ENCODE peak calls at places on chromosomes 13 and 19, in ten cellular contexts. K is progenitor cell of endocrine pancreas; O is left ventricle myocardium inferior; X is naive thymus-derived CD8-positive, alpha-beta T cell; P is NCI-H345; T is left lung; E is stimulated activated CD8-positive, alpha-beta memory T cell treated with anti-CD3 and anti-CD28 coated beads, Interleukin-4, amount 100 ng/mL, for 48 hours; Q is T1000; C is activated T-helper 2 cell treated with anti-CD3 and anti-CD28 coated beads, Interferon-gamma antibody, Interleukin-2, Interleukin-4, amounts not matched to agents 10 μg/mL and 5 μg/mL and 100 μg/mL, durations not matched to agents 14 hours and 24 hours and 36 hours; F is kidney tubule cell. S is an unnamed sample.

GRCh38 chr19:49165111-49165750 is 7.6 kb downstream of the TRPM4 start:
- DNase-seq in C (no peak), K (no peak), T (no peak), X (no peak), F (no peak), E (no peak), Q (no peak), O (peak), P (peak), S (no peak)

GRCh38 chr19:20315543-20315942 is 148.5 kb downstream of the ZNF486 start:
- DNase-seq in O (no peak), T (no peak), K (no peak), Q (no peak), P (no peak), E (no peak), C (no peak), F (no peak), X (no peak), S (no peak)

GRCh38 chr19:19613456-19613855 is 5.0 kb downstream of the PBX4 start:
- DNase-seq in T (peak), X (no peak), Q (no peak), C (no peak), F (peak), E (no peak), O (no peak), K (no peak), P (no peak), S (no peak)

GRCh38 chr19:41811036-41811435 is 14.6 kb downstream of the CEACAM3 start:
- DNase-seq in O (peak), K (no peak), E (no peak), T (peak), F (no peak), P (no peak), X (no peak), Q (no peak), C (no peak), S (no peak)

GRCh38 chr19:38107129-38107528 is 116.9 kb downstream of the DPF1 start:
- DNase-seq in O (no peak), K (no peak), X (no peak), P (no peak), E (no peak), C (no peak), Q (no peak), T (peak), F (no peak), S (no peak)

GRCh38 chr13:20442370-20442769 is 83.3 kb downstream of the CRYL1 start:
- DNase-seq in F (no peak), K (no peak), E (no peak), Q (no peak), X (no peak), O (no peak), P (no peak), T (no peak), C (no peak), S (no peak)

GRCh38 chr13:60431108-60431700 is 34.2 kb downstream of the TDRD3 start:
- DNase-seq in X (peak), K (no peak), O (no peak), Q (no peak), T (no peak), F (peak), E (no peak), C (no peak), P (peak), S (peak)

GRCh38 chr13:113879017-113879416 is 15.1 kb upstream of the GAS6 start:
- DNase-seq in O (no peak), T (no peak), E (peak), K (no peak), X (no peak), F (no peak), C (no peak), Q (no peak), P (no peak), S (peak)

GRCh38 chr19:56314018-56314583 is 538 bp downstream of the ZSCAN5A start:
- DNase-seq in X (no peak), Q (no peak), K (no peak), P (peak), C (no peak), E (no peak), T (no peak), O (no peak), F (no peak), S (peak)

GRCh38 chr13:112722433-112723250 is 32.8 kb downstream of the ATP11A start:
- DNase-seq in P (no peak), O (peak), E (no peak), C (no peak), K (no peak), F (peak), T (no peak), Q (peak), X (no peak), S (peak)

GRCh38 chr13:38542601-38543000 is 144.3 kb upstream of the FREM2 start:
- DNase-seq in Q (no peak), F (peak), O (no peak), X (no peak), E (no peak), C (no peak), P (no peak), T (no peak), K (no peak), S (no peak)

GRCh38 chr13:110624766-110625756 is 9.7 kb downstream of the NAXD start:
- DNase-seq in T (peak), X (no peak), F (no peak), E (no peak), K (no peak), Q (no peak), O (no peak), P (no peak), C (no peak), S (peak)

GRCh38 chr19:13132471-13133166 is 14.6 kb downstream of the NACC1 start:
- DNase-seq in C (peak), P (no peak), O (no peak), Q (no peak), K (no peak), X (no peak), T (no peak), F (peak), E (peak), S (no peak)

GRCh38 chr19:39317476-39317875 is 3.2 kb downstream of the LRFN1 start:
- DNase-seq in Q (no peak), O (no peak), C (no peak), K (no peak), E (no peak), X (no peak), T (peak), P (no peak), F (no peak), S (no peak)

GRCh38 chr19:51821921-51822716 is 27.2 kb downstream of the FPR3 start:
- DNase-seq in X (no peak), E (no peak), K (no peak), F (no peak), P (no peak), O (no peak), C (no peak), Q (no peak), T (no peak), S (no peak)

GRCh38 chr19:1250374-1251232 is 2.2 kb downstream of the MIDN start:
- DNase-seq in Q (no peak), T (no peak), C (no peak), K (peak), O (peak), F (peak), X (peak), P (peak), E (no peak), S (peak)

GRCh38 chr19:4534836-4535658 is at the start of gene PLIN5:
- DNase-seq in P (peak), K (peak), E (peak), T (peak), Q (no peak), O (peak), F (peak), X (peak), C (no peak), S (peak)

GRCh38 chr19:55704494-55705245 is 29.6 kb downstream of the EPN1 start:
- DNase-seq in K (no peak), X (no peak), O (no peak), C (no peak), Q (no peak), P (no peak), T (no peak), F (no peak), E (no peak), S (no peak)

S was measured in NCI-H1417.